ENCODE peak calls at places on chromosomes 1 and 21, in four cellular contexts. U is midbrain, L is foreskin fibroblast, M is HS-5. N is an unnamed sample.

GRCh38 chr1:94514095-94514727 is 27.3 kb downstream of the F3 start:
- DNase-seq in U (peak; percentile 31), L (no peak), M (no peak), N (no peak)

GRCh38 chr1:109983380-109984189 is 980 bp upstream of the AHCYL1 start:
- DNase-seq in U (no peak), M (no peak), L (no peak), N (no peak)

GRCh38 chr1:25610822-25611630 is 5.6 kb upstream of the MAN1C1 start:
- DNase-seq in L (no peak), U (no peak), M (no peak), N (no peak)

GRCh38 chr21:20647603-20648002 is 350.6 kb upstream of the NCAM2 start:
- DNase-seq in M (peak; percentile 51), L (no peak), U (no peak), N (no peak)

GRCh38 chr1:226942392-226942791 is 2.3 kb downstream of the COQ8A start:
- DNase-seq in L (no peak), M (no peak), U (no peak), N (no peak)

GRCh38 chr1:16262067-16262466 is 25.1 kb upstream of the CPLANE2 start:
- DNase-seq in U (no peak), M (no peak), L (no peak), N (no peak)

GRCh38 chr1:83693409-83694126 is 305.4 kb downstream of the TTLL7 start:
- DNase-seq in U (peak; percentile 46), L (no peak), M (no peak), N (no peak)

GRCh38 chr21:32257952-32258785 is 20.7 kb downstream of the MIS18A start:
- DNase-seq in U (peak; percentile 82), L (peak; percentile 71), M (no peak), N (peak; percentile 77)

GRCh38 chr1:77975386-77975785 is 3.5 kb downstream of the FUBP1 start:
- DNase-seq in L (no peak), M (peak; percentile 35), U (no peak), N (peak; percentile 15)

GRCh38 chr1:103859721-103860120 is 110.0 kb downstream of the AMY1C start:
- DNase-seq in U (no peak), L (no peak), M (peak; percentile 34), N (no peak)

GRCh38 chr1:164777518-164777917 is 218.5 kb downstream of the PBX1 start:
- DNase-seq in U (no peak), M (no peak), L (no peak), N (no peak)

GRCh38 chr1:81672766-81673165 is 128.0 kb upstream of the ADGRL2 start:
- DNase-seq in L (no peak), U (no peak), M (no peak), N (no peak)

GRCh38 chr1:53048960-53049573 is 12.9 kb upstream of the PODN start:
- DNase-seq in U (peak; percentile 25), M (no peak), L (no peak), N (no peak)

GRCh38 chr1:64100791-64101190 is 102.6 kb upstream of the UBE2U start:
- DNase-seq in M (no peak), L (peak; percentile 49), U (no peak), N (no peak)